ENCODE peak calls at places on chromosomes 13 and 19, in six cellular contexts. V, E, F, Z, T and G are unnamed samples.

GRCh38 chr13:46982856-46983582 is 86.2 kb upstream of the HTR2A start:
- DNase-seq in V (no peak), E (no peak), F (no peak), Z (no peak), T (no peak), G (no peak)

GRCh38 chr13:28489536-28489935 is 5.4 kb downstream of the FLT1 start:
- DNase-seq in V (no peak), E (peak), F (peak), Z (no peak), T (no peak), G (no peak)

GRCh38 chr13:27283906-27284523 is 13.4 kb downstream of the RASL11A start:
- DNase-seq in V (no peak), E (peak), F (peak), Z (no peak), T (peak), G (no peak)

GRCh38 chr13:107211073-107211472 is 643.1 kb upstream of the ARGLU1 start:
- DNase-seq in V (peak), E (peak), F (peak), Z (peak), T (peak), G (peak)

GRCh38 chr13:103101902-103102301 is 35.7 kb upstream of the SLC10A2 start:
- DNase-seq in V (peak), E (no peak), F (no peak), Z (no peak), T (no peak), G (no peak)

GRCh38 chr13:109096101-109096500 is 466.7 kb downstream of the MYO16 start:
- DNase-seq in V (no peak), E (peak), F (peak), Z (no peak), T (no peak), G (no peak)

GRCh38 chr19:45716314-45717130 is 14.2 kb downstream of the FBXO46 start:
- DNase-seq in V (peak), E (peak), F (peak), Z (no peak), T (peak), G (no peak)

GRCh38 chr13:95858286-95859075 is 181.5 kb downstream of the DNAJC3 start:
- DNase-seq in V (no peak), E (peak), F (peak), Z (no peak), T (no peak), G (no peak)

GRCh38 chr13:39493966-39494365 is 109.0 kb downstream of the LHFPL6 start:
- DNase-seq in V (no peak), E (no peak), F (no peak), Z (no peak), T (no peak), G (no peak)

GRCh38 chr13:31023126-31023525 is 90.7 kb downstream of the TEX26 start:
- DNase-seq in V (no peak), E (no peak), F (no peak), Z (no peak), T (no peak), G (no peak)

GRCh38 chr13:26022538-26023292 is 29.1 kb downstream of the SHISA2 start:
- DNase-seq in V (peak), E (peak), F (peak), Z (no peak), T (no peak), G (peak)

GRCh38 chr19:1631557-1632100 is 20.8 kb downstream of the TCF3 start:
- DNase-seq in V (no peak), E (no peak), F (no peak), Z (no peak), T (no peak), G (no peak)

GRCh38 chr13:79741006-79741405 is 260.1 kb downstream of the NDFIP2 start:
- DNase-seq in V (no peak), E (peak), F (peak), Z (no peak), T (no peak), G (peak)

GRCh38 chr13:100149389-100149788 is 60.5 kb downstream of the PCCA start:
- DNase-seq in V (no peak), E (no peak), F (peak), Z (no peak), T (no peak), G (no peak)

GRCh38 chr19:53432088-53432661 is 391 bp downstream of the ZNF761 start:
- DNase-seq in V (peak), E (peak), F (peak), Z (peak), T (no peak), G (peak)

GRCh38 chr19:40403262-40403984 is 9.8 kb downstream of the PRX start:
- DNase-seq in V (peak), E (peak), F (peak), Z (peak), T (peak), G (peak)

GRCh38 chr13:19984430-19985218 is 26.1 kb downstream of the ZMYM2 start:
- DNase-seq in V (peak), E (peak), F (peak), Z (peak), T (no peak), G (peak)

GRCh38 chr13:32135655-32136054 is 104.1 kb downstream of the FRY start:
- DNase-seq in V (peak), E (peak), F (peak), Z (no peak), T (no peak), G (no peak)

GRCh38 chr13:113129480-113129879 is 6.9 kb downstream of the F10 start:
- DNase-seq in V (no peak), E (no peak), F (no peak), Z (no peak), T (no peak), G (no peak)

GRCh38 chr13:66933994-66934393 is 296.1 kb downstream of the PCDH9 start:
- DNase-seq in V (peak), E (peak), F (peak), Z (no peak), T (no peak), G (no peak)

GRCh38 chr19:29492761-29493160 is 33.0 kb upstream of the VSTM2B start:
- DNase-seq in V (no peak), E (no peak), F (no peak), Z (no peak), T (no peak), G (no peak)

GRCh38 chr19:6249296-6249695 is 30.5 kb downstream of the MLLT1 start:
- DNase-seq in V (no peak), E (peak), F (peak), Z (no peak), T (no peak), G (no peak)

GRCh38 chr13:32261567-32261966 is 53.6 kb downstream of the ZAR1L start:
- DNase-seq in V (peak), E (peak), F (peak), Z (no peak), T (no peak), G (no peak)

GRCh38 chr13:31878955-31879354 is 139.6 kb downstream of the RXFP2 start:
- DNase-seq in V (no peak), E (no peak), F (no peak), Z (no peak), T (no peak), G (no peak)

GRCh38 chr13:51978836-51979556 is 32.3 kb downstream of the ATP7B start:
- DNase-seq in V (no peak), E (no peak), F (peak), Z (no peak), T (no peak), G (no peak)

GRCh38 chr13:108070491-108070890 is 144.8 kb downstream of the LIG4 start:
- DNase-seq in V (no peak), E (no peak), F (no peak), Z (no peak), T (no peak), G (no peak)

GRCh38 chr13:71524245-71525002 is 342.6 kb downstream of the DACH1 start:
- DNase-seq in V (no peak), E (peak), F (no peak), Z (no peak), T (no peak), G (no peak)

GRCh38 chr13:32147976-32148375 is 116.4 kb downstream of the FRY start:
- DNase-seq in V (no peak), E (no peak), F (no peak), Z (no peak), T (no peak), G (no peak)

GRCh38 chr19:18427080-18427751 is 8.0 kb downstream of the SSBP4 start:
- DNase-seq in V (no peak), E (no peak), F (no peak), Z (no peak), T (no peak), G (no peak)

GRCh38 chr19:47351545-47351944 is 2.4 kb downstream of the DHX34 start:
- DNase-seq in V (peak), E (peak), F (peak), Z (no peak), T (no peak), G (peak)

GRCh38 chr13:113243847-113244246 is 34.4 kb downstream of the CUL4A start:
- DNase-seq in V (no peak), E (no peak), F (no peak), Z (no peak), T (no peak), G (no peak)

GRCh38 chr13:40651866-40652587 is 14.4 kb downstream of the FOXO1 start:
- DNase-seq in V (no peak), E (no peak), F (no peak), Z (no peak), T (no peak), G (no peak)

GRCh38 chr13:51637852-51638496 is 53.7 kb downstream of the WDFY2 start:
- DNase-seq in V (no peak), E (no peak), F (no peak), Z (peak), T (no peak), G (no peak)